ENCODE peak calls at places on chromosomes 1 and 21, in five cellular contexts. One of them, this sample, is unnamed.

GRCh38 chr21:44737706-44738354 is 26.5 kb upstream of the TSPEAR start:
- DNase-seq in IMR-90: peak
- DNase-seq in fibroblast of mammary gland: peak
- DNase-seq in nephron progenitor cell: no peak
- DNase-seq in DND-41: peak
- DNase-seq in this sample: no peak

GRCh38 chr1:85413169-85413568 is 51.8 kb downstream of the DDAH1 start:
- DNase-seq in DND-41: no peak
- DNase-seq in fibroblast of mammary gland: peak
- DNase-seq in nephron progenitor cell: no peak
- DNase-seq in IMR-90: peak
- DNase-seq in this sample: no peak

GRCh38 chr1:115744876-115745275 is 23.6 kb downstream of the CASQ2 start:
- DNase-seq in DND-41: no peak
- DNase-seq in fibroblast of mammary gland: no peak
- DNase-seq in nephron progenitor cell: no peak
- DNase-seq in IMR-90: no peak
- DNase-seq in this sample: no peak

GRCh38 chr1:232501174-232501573 is 128.8 kb downstream of the SIPA1L2 start:
- DNase-seq in IMR-90: no peak
- DNase-seq in DND-41: no peak
- DNase-seq in fibroblast of mammary gland: no peak
- DNase-seq in nephron progenitor cell: no peak
- DNase-seq in this sample: no peak

GRCh38 chr21:36087362-36088138 is 17.7 kb downstream of the CBR1 start:
- DNase-seq in IMR-90: peak
- DNase-seq in nephron progenitor cell: no peak
- DNase-seq in DND-41: no peak
- DNase-seq in fibroblast of mammary gland: no peak
- DNase-seq in this sample: no peak

GRCh38 chr1:9059944-9060744 is 9.3 kb downstream of the SLC2A5 start:
- DNase-seq in IMR-90: no peak
- DNase-seq in fibroblast of mammary gland: no peak
- DNase-seq in nephron progenitor cell: no peak
- DNase-seq in DND-41: no peak
- DNase-seq in this sample: no peak

GRCh38 chr1:36734356-36734755 is 251.6 kb upstream of the CSF3R start:
- DNase-seq in nephron progenitor cell: no peak
- DNase-seq in IMR-90: no peak
- DNase-seq in fibroblast of mammary gland: no peak
- DNase-seq in DND-41: no peak
- DNase-seq in this sample: no peak

GRCh38 chr1:74753104-74753503 is 20.2 kb downstream of the TYW3 start:
- DNase-seq in fibroblast of mammary gland: no peak
- DNase-seq in nephron progenitor cell: no peak
- DNase-seq in DND-41: no peak
- DNase-seq in IMR-90: no peak
- DNase-seq in this sample: no peak

GRCh38 chr1:110674337-110675059 is at the start of gene KCNA3:
- DNase-seq in DND-41: peak
- DNase-seq in fibroblast of mammary gland: no peak
- DNase-seq in IMR-90: no peak
- DNase-seq in nephron progenitor cell: peak
- DNase-seq in this sample: peak
- TF ChIP-seq CTCF in DND-41: peak
- TF ChIP-seq CTCF in fibroblast of mammary gland: no peak
- TF ChIP-seq CTCF in IMR-90: no peak
- TF ChIP-seq CTCF in nephron progenitor cell: no peak
- TF ChIP-seq CTCF in this sample: peak

GRCh38 chr1:224689354-224689753 is 73.2 kb downstream of the CNIH3 start:
- DNase-seq in nephron progenitor cell: no peak
- DNase-seq in fibroblast of mammary gland: no peak
- DNase-seq in DND-41: no peak
- DNase-seq in IMR-90: no peak
- DNase-seq in this sample: no peak
- TF ChIP-seq CTCF in nephron progenitor cell: no peak
- TF ChIP-seq CTCF in fibroblast of mammary gland: no peak
- TF ChIP-seq CTCF in DND-41: no peak
- TF ChIP-seq CTCF in IMR-90: no peak
- TF ChIP-seq CTCF in this sample: no peak

DNA sequence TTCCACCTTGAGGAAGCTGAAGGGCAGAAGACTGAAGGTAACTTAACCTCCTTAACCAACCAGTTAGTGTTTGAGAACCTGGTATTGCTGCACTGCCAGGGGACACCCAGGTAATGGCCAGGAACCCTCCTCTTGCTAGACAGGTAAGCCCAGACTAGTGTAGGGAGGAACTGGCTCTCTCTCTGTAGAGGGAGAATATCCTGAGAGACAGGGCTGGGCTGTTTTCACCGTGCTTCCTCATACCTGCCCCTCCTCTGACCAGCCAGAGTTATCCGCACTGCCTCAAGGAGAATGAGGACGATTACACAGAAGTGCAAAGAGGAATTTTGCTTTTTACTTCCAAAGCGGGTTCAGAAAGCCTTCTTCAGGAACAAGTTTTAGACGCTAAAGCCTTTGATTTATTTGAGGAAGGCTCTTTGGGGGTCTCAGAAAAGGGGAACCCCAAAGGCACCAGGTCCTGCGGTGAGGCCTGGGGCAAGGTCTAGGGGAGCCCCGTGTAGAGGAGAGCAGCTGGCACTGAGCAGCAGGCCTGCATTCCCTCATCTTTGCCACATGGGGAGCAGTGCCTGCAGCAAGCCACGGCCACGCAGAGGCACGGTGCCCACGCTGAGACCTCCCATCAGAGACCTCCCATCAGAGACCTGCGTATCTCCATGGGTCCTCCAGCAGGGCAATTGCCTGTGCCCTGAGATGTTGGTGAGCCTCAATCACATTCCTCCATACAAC is 13.5 kb downstream of the GNG4 start:
- DNase-seq in DND-41: no peak
- DNase-seq in fibroblast of mammary gland: no peak
- DNase-seq in nephron progenitor cell: no peak
- DNase-seq in IMR-90: no peak
- DNase-seq in this sample: no peak
- TF ChIP-seq CTCF in DND-41: peak
- TF ChIP-seq CTCF in fibroblast of mammary gland: no peak
- TF ChIP-seq CTCF in nephron progenitor cell: no peak
- TF ChIP-seq CTCF in IMR-90: no peak
- TF ChIP-seq CTCF in this sample: peak

DNA sequence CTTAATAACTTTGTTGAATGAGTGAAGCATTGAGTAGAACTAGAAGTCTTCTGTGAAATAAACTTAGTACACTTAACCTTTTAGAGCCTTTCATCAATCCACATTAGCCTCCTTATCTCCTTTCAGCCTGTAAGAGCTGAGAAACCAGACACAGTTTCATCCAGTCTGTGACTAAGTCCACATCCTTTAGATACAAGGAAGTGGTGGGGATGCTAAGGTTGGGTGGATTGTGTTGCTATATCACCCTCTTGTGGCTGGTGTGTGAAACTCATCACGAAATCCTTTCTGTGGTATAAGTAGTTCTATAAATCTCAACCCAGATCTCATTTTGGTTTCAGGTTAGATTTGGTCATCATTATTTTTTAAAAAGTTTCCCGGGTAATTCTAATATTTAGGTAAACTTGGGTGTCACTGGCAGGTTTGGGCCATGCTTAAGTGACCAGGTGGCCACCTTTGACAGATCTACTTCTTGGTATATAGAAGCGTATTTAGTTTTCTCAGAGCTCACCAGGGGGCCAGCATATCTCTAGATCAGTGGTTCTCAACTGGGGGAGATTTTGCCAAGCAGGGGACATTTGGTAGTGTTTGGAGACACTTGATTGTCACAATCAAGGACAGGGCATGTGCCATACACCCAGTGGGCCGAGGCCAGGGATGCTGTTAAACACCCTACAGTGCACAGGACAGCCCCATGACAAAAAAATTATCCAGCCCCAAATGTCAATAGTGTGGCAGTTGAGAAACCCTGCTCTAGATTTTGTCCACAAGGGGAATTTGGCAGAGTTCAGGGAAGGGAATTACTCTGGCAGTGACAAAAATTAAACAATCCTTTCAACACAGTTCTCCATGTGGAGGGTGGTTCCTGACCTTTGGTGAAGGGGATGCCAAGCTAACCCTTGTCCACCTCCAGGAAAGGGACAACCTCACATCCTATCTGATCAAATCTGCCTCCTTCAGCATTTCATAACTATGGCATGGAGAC is 28.0 kb upstream of the CD84 start:
- DNase-seq in fibroblast of mammary gland: peak
- DNase-seq in IMR-90: peak
- DNase-seq in nephron progenitor cell: peak
- DNase-seq in DND-41: peak
- DNase-seq in this sample: peak
- TF ChIP-seq CTCF in fibroblast of mammary gland: peak
- TF ChIP-seq CTCF in IMR-90: peak
- TF ChIP-seq CTCF in nephron progenitor cell: peak
- TF ChIP-seq CTCF in DND-41: peak
- TF ChIP-seq CTCF in this sample: peak

DNA sequence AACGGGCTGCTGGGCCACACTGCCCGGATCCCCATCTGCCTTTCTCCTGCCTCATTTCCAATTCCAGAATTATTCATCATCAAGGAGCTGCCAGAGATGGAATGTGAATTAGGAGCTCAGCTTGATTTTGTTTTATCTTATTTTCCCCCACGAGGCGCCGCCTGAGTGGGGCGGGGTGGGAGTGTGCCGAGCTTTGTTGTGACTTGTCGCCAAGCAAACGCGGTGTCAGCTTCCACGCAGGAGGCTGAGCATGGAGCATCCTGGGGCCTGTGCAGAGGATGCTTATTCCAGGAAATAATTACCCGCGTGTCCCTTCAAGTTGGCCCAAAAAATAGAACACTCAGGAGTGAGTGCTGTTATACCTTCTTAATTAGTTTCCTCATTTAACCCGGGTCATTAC is 91.2 kb downstream of the HMGB4 start:
- DNase-seq in IMR-90: no peak
- DNase-seq in nephron progenitor cell: no peak
- DNase-seq in fibroblast of mammary gland: no peak
- DNase-seq in DND-41: no peak
- DNase-seq in this sample: no peak
- TF ChIP-seq CTCF in IMR-90: no peak
- TF ChIP-seq CTCF in nephron progenitor cell: no peak
- TF ChIP-seq CTCF in fibroblast of mammary gland: no peak
- TF ChIP-seq CTCF in DND-41: no peak
- TF ChIP-seq CTCF in this sample: no peak

DNA sequence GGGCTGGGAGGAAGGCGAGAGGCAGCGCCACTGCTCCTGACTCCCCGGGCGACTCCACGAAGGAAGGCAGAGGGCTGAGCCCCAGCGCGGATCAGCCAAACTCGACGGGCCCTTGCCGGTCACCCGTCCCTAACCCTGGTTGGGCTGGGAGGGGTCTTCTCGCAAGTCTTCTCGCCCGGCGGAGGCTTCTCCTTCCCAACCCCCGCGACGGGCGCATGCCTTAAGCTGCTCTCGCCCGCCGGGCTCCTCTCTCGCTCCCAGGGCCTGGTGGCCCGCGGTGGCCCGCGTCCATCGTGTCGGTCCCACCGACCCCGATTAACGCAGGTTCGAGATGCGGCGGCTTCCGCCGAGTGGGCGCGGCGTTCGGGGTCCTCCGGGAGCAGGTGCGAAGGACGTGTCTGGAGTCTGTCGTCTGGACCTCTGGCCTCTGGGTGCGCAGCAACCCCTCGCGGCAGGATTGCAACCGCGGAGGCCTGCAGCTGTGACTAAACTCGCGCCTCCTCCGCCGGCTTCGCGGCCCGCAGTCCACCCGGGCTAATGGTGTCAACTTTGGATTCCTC is 29.0 kb upstream of the PPM1J start:
- DNase-seq in fibroblast of mammary gland: peak
- DNase-seq in DND-41: no peak
- DNase-seq in IMR-90: peak
- DNase-seq in nephron progenitor cell: peak
- DNase-seq in this sample: no peak
- TF ChIP-seq CTCF in fibroblast of mammary gland: peak
- TF ChIP-seq CTCF in DND-41: no peak
- TF ChIP-seq CTCF in IMR-90: peak
- TF ChIP-seq CTCF in nephron progenitor cell: no peak
- TF ChIP-seq CTCF in this sample: no peak

GRCh38 chr1:226657788-226658537 is 81.1 kb downstream of the ITPKB start:
- DNase-seq in fibroblast of mammary gland: no peak
- DNase-seq in IMR-90: no peak
- DNase-seq in nephron progenitor cell: no peak
- DNase-seq in DND-41: no peak
- DNase-seq in this sample: no peak
- TF ChIP-seq CTCF in fibroblast of mammary gland: no peak
- TF ChIP-seq CTCF in IMR-90: no peak
- TF ChIP-seq CTCF in nephron progenitor cell: no peak
- TF ChIP-seq CTCF in DND-41: no peak
- TF ChIP-seq CTCF in this sample: no peak

GRCh38 chr1:40096977-40097782 is at the start of gene PPT1:
- DNase-seq in fibroblast of mammary gland: peak
- DNase-seq in IMR-90: peak
- DNase-seq in DND-41: peak
- DNase-seq in nephron progenitor cell: peak
- DNase-seq in this sample: peak
- TF ChIP-seq CTCF in fibroblast of mammary gland: peak
- TF ChIP-seq CTCF in IMR-90: peak
- TF ChIP-seq CTCF in DND-41: peak
- TF ChIP-seq CTCF in nephron progenitor cell: no peak
- TF ChIP-seq CTCF in this sample: peak

GRCh38 chr1:52523376-52523775 is 29.5 kb downstream of the TUT4 start:
- DNase-seq in DND-41: no peak
- DNase-seq in fibroblast of mammary gland: no peak
- DNase-seq in nephron progenitor cell: no peak
- DNase-seq in IMR-90: peak
- DNase-seq in this sample: no peak
- TF ChIP-seq CTCF in DND-41: no peak
- TF ChIP-seq CTCF in fibroblast of mammary gland: no peak
- TF ChIP-seq CTCF in nephron progenitor cell: no peak
- TF ChIP-seq CTCF in IMR-90: no peak
- TF ChIP-seq CTCF in this sample: no peak

GRCh38 chr1:164774819-164775654 is 216.1 kb downstream of the PBX1 start:
- DNase-seq in nephron progenitor cell: peak
- DNase-seq in DND-41: no peak
- DNase-seq in fibroblast of mammary gland: no peak
- DNase-seq in IMR-90: no peak
- DNase-seq in this sample: peak
- TF ChIP-seq CTCF in nephron progenitor cell: no peak
- TF ChIP-seq CTCF in DND-41: no peak
- TF ChIP-seq CTCF in fibroblast of mammary gland: no peak
- TF ChIP-seq CTCF in IMR-90: no peak
- TF ChIP-seq CTCF in this sample: no peak